ENCODE peak calls at places on chromosome 2, in ten cellular contexts. D, O, W, Q, N, H, L, S, E and R are unnamed samples.

GRCh38 chr2:240724431-240724830 is 32.8 kb downstream of the AQP12A start:
- DNase-seq in W (no peak), H (no peak), O (no peak), D (no peak), E (no peak), N (no peak), L (no peak), Q (no peak), S (no peak), R (no peak)

GRCh38 chr2:229133155-229133772 is 137.8 kb downstream of the PID1 start:
- DNase-seq in W (no peak), D (no peak), N (no peak), O (no peak), H (peak; percentile 55), E (no peak), Q (peak; percentile 70), L (no peak), S (peak; percentile 11), R (no peak)

GRCh38 chr2:48844418-48845155 is 89.1 kb upstream of the LHCGR start:
- DNase-seq in S (no peak), L (no peak), W (no peak), H (peak; percentile 81), O (no peak), N (no peak), D (no peak), Q (no peak), E (no peak), R (no peak)

GRCh38 chr2:235493402-235493774 is 455 bp upstream of the AGAP1 start:
- DNase-seq in D (no peak), N (no peak), O (peak; percentile 35), E (no peak), S (no peak), Q (peak; percentile 48), H (no peak), W (no peak), L (no peak), R (no peak)

GRCh38 chr2:118834440-118834810 is 13.0 kb downstream of the EN1 start:
- DNase-seq in H (no peak), S (no peak), N (no peak), D (no peak), O (no peak), W (no peak), E (no peak), Q (no peak), L (no peak), R (no peak)

GRCh38 chr2:104825124-104825865 is 28.6 kb upstream of the POU3F3 start:
- DNase-seq in L (no peak), H (no peak), O (no peak), S (no peak), E (no peak), Q (no peak), N (no peak), W (no peak), D (no peak), R (no peak)

GRCh38 chr2:25988134-25988533 is 5.8 kb upstream of the KIF3C start:
- DNase-seq in L (no peak), W (no peak), S (no peak), E (no peak), O (no peak), Q (no peak), H (no peak), N (no peak), D (no peak), R (no peak)

GRCh38 chr2:180728928-180729559 is 251.4 kb upstream of the UBE2E3 start:
- DNase-seq in E (no peak), H (peak; percentile 77), D (no peak), L (no peak), Q (peak; percentile 92), W (no peak), S (peak; percentile 64), N (no peak), O (no peak), R (no peak)

GRCh38 chr2:20097889-20098714 is 46.7 kb upstream of the LAPTM4A start:
- DNase-seq in Q (peak; percentile 89), D (peak; percentile 52), E (peak; percentile 80), W (peak; percentile 63), O (peak; percentile 81), N (peak; percentile 84), H (peak; percentile 77), S (peak; percentile 69), L (peak; percentile 89), R (peak; percentile 82)

GRCh38 chr2:51424418-51424817 is 392.5 kb upstream of the NRXN1 start:
- DNase-seq in H (no peak), O (no peak), W (no peak), S (no peak), E (no peak), D (no peak), L (no peak), Q (no peak), N (no peak), R (peak; percentile 11)

GRCh38 chr2:233349005-233349998 is 5.0 kb upstream of the DGKD start:
- DNase-seq in S (no peak), O (peak; percentile 72), D (no peak), H (no peak), N (no peak), W (peak; percentile 76), E (peak; percentile 54), Q (no peak), L (peak; percentile 77), R (no peak)

GRCh38 chr2:235636471-235637005 is 142.7 kb downstream of the AGAP1 start:
- DNase-seq in E (no peak), D (no peak), O (no peak), L (no peak), N (no peak), H (no peak), S (no peak), W (no peak), Q (no peak), R (no peak)

GRCh38 chr2:111049792-111050640 is 70.7 kb upstream of the BCL2L11 start:
- DNase-seq in Q (no peak), W (no peak), E (no peak), D (no peak), L (no peak), O (no peak), H (no peak), N (no peak), S (no peak), R (no peak)

GRCh38 chr2:153047220-153047619 is 328.8 kb downstream of the ARL6IP6 start:
- DNase-seq in S (no peak), N (no peak), Q (no peak), H (peak; percentile 38), L (no peak), E (no peak), D (no peak), O (no peak), W (no peak), R (no peak)

GRCh38 chr2:42793314-42794270 is 1.2 kb upstream of the HAAO start:
- DNase-seq in D (no peak), S (no peak), W (no peak), H (no peak), N (no peak), E (peak; percentile 28), O (no peak), L (no peak), Q (no peak), R (peak; percentile 58)

GRCh38 chr2:102735431-102736130 is 26.2 kb upstream of the TMEM182 start:
- DNase-seq in D (no peak), O (no peak), S (no peak), Q (peak; percentile 7), E (no peak), H (no peak), N (no peak), W (no peak), L (no peak), R (no peak)

GRCh38 chr2:227536445-227536844 is 62.2 kb upstream of the SCYGR2 start:
- DNase-seq in D (no peak), Q (no peak), W (no peak), E (no peak), N (no peak), H (no peak), S (no peak), O (no peak), L (no peak), R (no peak)

GRCh38 chr2:19358242-19359020 is at the start of gene OSR1:
- DNase-seq in W (no peak), L (peak; percentile 79), O (no peak), H (peak; percentile 82), E (peak; percentile 67), S (peak; percentile 83), D (no peak), Q (peak; percentile 91), N (no peak), R (peak; percentile 89)

GRCh38 chr2:119517433-119517832 is 6.8 kb downstream of the SCTR start:
- DNase-seq in D (no peak), N (peak; percentile 75), H (peak; percentile 25), O (peak; percentile 33), L (peak; percentile 66), S (no peak), E (peak; percentile 44), Q (peak; percentile 31), W (no peak), R (peak; percentile 49)

GRCh38 chr2:239948100-239948881 is 76.9 kb downstream of the NDUFA10 start:
- DNase-seq in S (no peak), E (peak; percentile 9), N (no peak), H (no peak), O (peak; percentile 14), D (no peak), Q (no peak), L (peak; percentile 53), W (no peak), R (peak; percentile 21)

GRCh38 chr2:99425022-99425421 is 64.8 kb downstream of the REV1 start:
- DNase-seq in W (no peak), L (no peak), H (peak; percentile 70), S (peak; percentile 30), O (no peak), E (no peak), N (no peak), D (no peak), Q (peak; percentile 89), R (no peak)

GRCh38 chr2:132550285-132550684 is 119.7 kb downstream of the LYPD1 start:
- DNase-seq in N (no peak), D (no peak), E (no peak), L (no peak), W (no peak), S (no peak), O (no peak), H (no peak), Q (peak; percentile 14), R (no peak)

GRCh38 chr2:70118798-70119454 is 31.6 kb downstream of the PCBP1 start:
- DNase-seq in N (no peak), S (no peak), E (no peak), Q (no peak), W (peak; percentile 54), D (no peak), L (no peak), O (peak; percentile 71), H (no peak), R (no peak)

GRCh38 chr2:229715895-229716507 is 1.6 kb upstream of the DNER start:
- DNase-seq in Q (peak; percentile 8), N (no peak), H (peak; percentile 49), O (peak; percentile 51), W (peak; percentile 22), S (no peak), L (no peak), E (no peak), D (no peak), R (no peak)